ENCODE peak calls at places on chromosomes 4 and X, in eight cellular contexts. J, G, S, H, X, U, Z and W are unnamed samples.

GRCh38 chr4:56684320-56684719 is 3.2 kb upstream of the HOPX start:
- DNase-seq in X (no peak), S (no peak), H (no peak), G (no peak), U (no peak), J (no peak), Z (no peak), W (no peak)

GRCh38 chr4:73055241-73055897 is 14.1 kb downstream of the COX18 start:
- DNase-seq in U (no peak), G (no peak), H (no peak), Z (no peak), X (no peak), J (no peak), S (no peak), W (no peak)

GRCh38 chrX:39491548-39492297 is 606.0 kb downstream of the BCOR start:
- DNase-seq in H (no peak), U (no peak), X (no peak), J (no peak), G (peak; percentile 59), Z (no peak), S (peak; percentile 36), W (peak; percentile 47)

GRCh38 chrX:143306991-143307965 is 210.0 kb downstream of the SPANXN3 start:
- DNase-seq in G (no peak), U (no peak), S (peak; percentile 54), Z (peak; percentile 59), H (no peak), J (no peak), X (no peak), W (peak; percentile 60)

GRCh38 chrX:38365939-38366338 is 13.5 kb downstream of the OTC start:
- DNase-seq in X (no peak), S (no peak), G (no peak), J (no peak), Z (no peak), H (no peak), U (no peak), W (no peak)

GRCh38 chr4:38503689-38504395 is 160.2 kb upstream of the KLF3 start:
- DNase-seq in G (no peak), J (no peak), Z (no peak), S (no peak), H (no peak), X (no peak), U (no peak), W (no peak)

GRCh38 chrX:102599950-102600579 is 750 bp downstream of the ARMCX5 start:
- DNase-seq in G (no peak), J (no peak), H (no peak), S (peak; percentile 12), Z (no peak), U (peak; percentile 34), X (no peak), W (no peak)

GRCh38 chr4:113637363-113637762 is 124.2 kb downstream of the CAMK2D start:
- DNase-seq in J (no peak), S (no peak), U (peak; percentile 70), X (peak; percentile 23), G (no peak), Z (no peak), H (no peak), W (no peak)

GRCh38 chr4:16667464-16667863 is 231.0 kb downstream of the LDB2 start:
- DNase-seq in G (no peak), S (no peak), H (no peak), U (peak; percentile 80), X (peak; percentile 81), Z (no peak), J (no peak), W (no peak)

GRCh38 chrX:45329217-45329616 is 128.5 kb upstream of the DIPK2B start:
- DNase-seq in G (no peak), X (no peak), Z (no peak), H (no peak), S (no peak), U (no peak), J (no peak), W (no peak)

GRCh38 chr4:184812651-184813181 is 13.1 kb downstream of the ACSL1 start:
- DNase-seq in S (no peak), J (no peak), Z (no peak), X (no peak), G (no peak), U (peak; percentile 41), H (no peak), W (no peak)

GRCh38 chr4:174262624-174263444 is 20.6 kb downstream of the FBXO8 start:
- DNase-seq in U (no peak), S (peak; percentile 8), G (no peak), X (no peak), H (no peak), J (no peak), Z (no peak), W (no peak)